ENCODE peak calls at places on chromosomes 6 and 20, in seven cellular contexts. X is T-helper 1 cell, E is heart right ventricle, J is Calu3, K is foreskin melanocyte, O is GM04504, Y is midbrain. Q is an unnamed sample.

GRCh38 chr6:50978631-50979030 is 160.0 kb downstream of the TFAP2B start:
- DNase-seq in K (no peak), O (no peak), X (no peak), E (no peak), J (no peak), Y (no peak), Q (no peak)

GRCh38 chr20:53381568-53382262 is 211.9 kb downstream of the ZNF217 start:
- DNase-seq in Y (no peak), K (no peak), X (no peak), E (no peak), O (no peak), J (no peak), Q (peak)

GRCh38 chr20:9330151-9330550 is 184.2 kb upstream of the LAMP5 start:
- DNase-seq in K (no peak), E (no peak), J (peak), X (no peak), Y (no peak), O (no peak), Q (peak)

GRCh38 chr6:107633680-107634141 is 143.8 kb downstream of the SOBP start:
- DNase-seq in E (no peak), Y (no peak), X (no peak), J (no peak), K (no peak), O (no peak), Q (no peak)

GRCh38 chr6:159490298-159490937 is 202.6 kb downstream of the SOD2 start:
- DNase-seq in J (peak), O (no peak), X (no peak), Y (peak), E (peak), K (no peak), Q (no peak)

GRCh38 chr20:58536289-58536688 is 21.1 kb upstream of the APCDD1L start:
- DNase-seq in O (no peak), X (no peak), J (no peak), K (no peak), E (no peak), Y (no peak), Q (no peak)

GRCh38 chr6:15026832-15027231 is 219.0 kb upstream of the JARID2 start:
- DNase-seq in O (no peak), Y (no peak), J (no peak), X (no peak), E (peak), K (no peak), Q (no peak)

GRCh38 chr6:153976921-153977693 is 61.9 kb upstream of the OPRM1 start:
- DNase-seq in K (no peak), O (peak), X (no peak), J (no peak), Y (no peak), E (no peak), Q (peak)